ENCODE peak calls at places on chromosomes 3 and 15, in six cellular contexts. S, M, P, N, I and B are unnamed samples.

GRCh38 chr3:171810278-171811058 is at the start of gene PLD1:
- DNase-seq in I (peak), N (peak), S (peak), P (no peak), M (peak), B (peak)

GRCh38 chr15:81235781-81236507 is 39.3 kb downstream of the IL16 start:
- DNase-seq in M (no peak), S (no peak), I (no peak), P (peak), N (no peak), B (peak)

GRCh38 chr3:61768284-61769012 is 207.1 kb downstream of the PTPRG start:
- DNase-seq in I (no peak), S (no peak), P (peak), N (no peak), M (no peak), B (no peak)

GRCh38 chr3:160403796-160404510 is 4.5 kb downstream of the SMC4 start:
- DNase-seq in P (no peak), N (no peak), S (no peak), I (no peak), M (no peak), B (no peak)

GRCh38 chr3:98500019-98500418 is 2.5 kb downstream of the OR5K2 start:
- DNase-seq in P (no peak), M (no peak), N (no peak), I (no peak), S (no peak), B (no peak)

GRCh38 chr3:64214697-64215018 is 10.6 kb downstream of the PRICKLE2 start:
- DNase-seq in N (peak), M (no peak), S (no peak), P (no peak), I (no peak), B (no peak)

GRCh38 chr3:187456268-187456667 is 88.1 kb downstream of the RTP4 start:
- DNase-seq in P (peak), I (no peak), S (no peak), M (no peak), N (peak), B (no peak)

GRCh38 chr3:184789314-184789998 is 22.5 kb upstream of the VPS8 start:
- DNase-seq in I (no peak), P (no peak), M (no peak), S (no peak), N (peak), B (no peak)

GRCh38 chr3:142210144-142210543 is 15.2 kb downstream of the GK5 start:
- DNase-seq in P (no peak), S (no peak), M (no peak), N (no peak), I (no peak), B (no peak)

GRCh38 chr15:40470423-40471104 is at the start of gene CHST14:
- DNase-seq in M (peak), N (peak), P (no peak), S (peak), I (no peak), B (no peak)

GRCh38 chr15:55917881-55918296 is 75.5 kb downstream of the NEDD4 start:
- DNase-seq in M (no peak), P (peak), S (no peak), I (peak), N (peak), B (peak)

GRCh38 chr3:141444586-141445285 is 42.1 kb upstream of the RASA2 start:
- DNase-seq in I (no peak), P (peak), M (no peak), N (no peak), S (no peak), B (no peak)

GRCh38 chr15:70328137-70329115 is 230.7 kb upstream of the TLE3 start:
- DNase-seq in S (no peak), M (no peak), N (no peak), I (no peak), P (no peak), B (peak)

GRCh38 chr15:33234019-33234418 is 39.5 kb upstream of the FMN1 start:
- DNase-seq in P (no peak), M (no peak), N (no peak), S (peak), I (peak), B (peak)

GRCh38 chr15:63999177-63999576 is 47.1 kb downstream of the DAPK2 start:
- DNase-seq in S (no peak), I (no peak), M (no peak), P (no peak), N (no peak), B (no peak)

GRCh38 chr3:20307378-20307777 is 121.4 kb upstream of the SGO1 start:
- DNase-seq in P (no peak), I (no peak), N (no peak), M (no peak), S (no peak), B (no peak)

GRCh38 chr15:88274534-88275460 is 18.3 kb upstream of the NTRK3 start:
- DNase-seq in M (peak), I (peak), N (peak), S (peak), P (peak), B (peak)

GRCh38 chr3:53174346-53175250 is 13.6 kb downstream of the PRKCD start:
- DNase-seq in N (no peak), M (no peak), I (no peak), P (no peak), S (no peak), B (no peak)

GRCh38 chr3:87088984-87089841 is 98.3 kb upstream of the VGLL3 start:
- DNase-seq in S (peak), M (no peak), I (no peak), P (peak), N (peak), B (peak)

GRCh38 chr3:76043746-76044145 is 258.4 kb upstream of the ZNF717 start:
- DNase-seq in S (no peak), N (no peak), I (no peak), M (no peak), P (no peak), B (no peak)

GRCh38 chr15:73813071-73813470 is 59.9 kb upstream of the INSYN1 start:
- DNase-seq in N (no peak), P (no peak), S (no peak), I (no peak), M (no peak), B (no peak)

GRCh38 chr15:100601158-100601557 is 826 bp downstream of the LINS1 start:
- DNase-seq in N (no peak), P (no peak), M (peak), I (no peak), S (peak), B (no peak)

GRCh38 chr15:91966181-91966552 is 112.7 kb downstream of the SLCO3A1 start:
- DNase-seq in N (no peak), M (no peak), I (no peak), S (no peak), P (no peak), B (no peak)

GRCh38 chr3:135020181-135020580 is 225.1 kb downstream of the EPHB1 start:
- DNase-seq in S (no peak), P (no peak), I (no peak), M (no peak), N (no peak), B (peak)

GRCh38 chr3:16918683-16919025 is 33.9 kb downstream of the PLCL2 start:
- DNase-seq in M (no peak), S (no peak), I (no peak), P (no peak), N (no peak), B (no peak)

GRCh38 chr3:179037361-179037760 is 34.2 kb downstream of the ZMAT3 start:
- DNase-seq in N (no peak), S (no peak), I (no peak), P (peak), M (peak), B (peak)

GRCh38 chr3:28586325-28586724 is 237.7 kb upstream of the AZI2 start:
- DNase-seq in N (no peak), M (no peak), S (no peak), P (no peak), I (no peak), B (no peak)

GRCh38 chr15:63240136-63240535 is 37.3 kb upstream of the APH1B start:
- DNase-seq in N (no peak), M (no peak), I (no peak), P (no peak), S (no peak), B (no peak)

GRCh38 chr15:65869954-65870871 is 922 bp downstream of the RAB11A start:
- DNase-seq in N (peak), M (peak), P (no peak), I (no peak), S (peak), B (no peak)

GRCh38 chr3:128707935-128708494 is 18.0 kb upstream of the RAB7A start:
- DNase-seq in I (no peak), S (no peak), P (no peak), M (no peak), N (no peak), B (no peak)
- TF ChIP-seq CTCF in I (no peak), S (no peak), P (no peak), M (no peak), N (no peak), B (no peak)

GRCh38 chr3:149487598-149488197 is 13.2 kb downstream of the TM4SF4 start:
- DNase-seq in S (peak), N (peak), M (no peak), I (peak), P (no peak), B (no peak)

GRCh38 chr3:149486726-149487125 is 12.2 kb downstream of the TM4SF4 start:
- DNase-seq in P (no peak), I (no peak), N (no peak), M (no peak), S (no peak), B (no peak)

GRCh38 chr3:149490260-149490971 is 15.9 kb downstream of the TM4SF4 start:
- DNase-seq in S (no peak), M (no peak), P (no peak), I (no peak), N (no peak), B (no peak)

GRCh38 chr3:149493315-149494021 is 19.0 kb downstream of the TM4SF4 start:
- DNase-seq in M (no peak), N (no peak), S (no peak), P (no peak), I (no peak), B (no peak)

DNA sequence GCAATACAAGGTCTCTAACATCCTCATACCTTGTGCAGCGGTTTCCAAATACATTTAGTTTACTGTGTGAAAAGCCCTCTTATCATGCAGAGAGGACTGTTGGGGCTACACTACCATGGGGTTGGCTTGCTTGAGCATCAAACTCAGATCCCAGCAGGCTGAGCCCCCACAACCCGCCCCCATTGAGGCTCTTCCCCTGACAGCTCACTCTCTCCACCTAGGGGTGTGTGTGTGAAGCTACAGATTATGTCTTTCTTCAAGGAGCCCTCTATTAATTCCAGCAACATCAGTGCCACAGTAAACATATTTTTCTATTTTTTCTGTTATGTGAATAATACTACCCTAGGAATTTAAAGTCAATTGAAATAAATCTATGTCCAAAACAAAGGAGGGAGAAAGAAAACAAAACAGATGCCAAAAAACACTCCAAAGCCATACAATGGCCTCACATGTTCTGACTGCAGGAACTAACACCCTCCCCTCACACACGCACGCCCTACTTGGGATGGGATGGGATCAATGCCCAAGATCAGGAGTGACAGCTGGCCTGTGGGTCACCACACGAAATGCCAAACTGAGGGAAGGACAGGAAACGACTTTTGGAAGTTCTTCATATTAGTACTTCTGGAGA is 14.7 kb downstream of the TM4SF4 start:
- DNase-seq in I (peak), M (no peak), S (peak), P (no peak), N (no peak), B (no peak)
- TF ChIP-seq CTCF in I (peak), M (no peak), S (peak), P (peak), N (peak), B (peak)

DNA sequence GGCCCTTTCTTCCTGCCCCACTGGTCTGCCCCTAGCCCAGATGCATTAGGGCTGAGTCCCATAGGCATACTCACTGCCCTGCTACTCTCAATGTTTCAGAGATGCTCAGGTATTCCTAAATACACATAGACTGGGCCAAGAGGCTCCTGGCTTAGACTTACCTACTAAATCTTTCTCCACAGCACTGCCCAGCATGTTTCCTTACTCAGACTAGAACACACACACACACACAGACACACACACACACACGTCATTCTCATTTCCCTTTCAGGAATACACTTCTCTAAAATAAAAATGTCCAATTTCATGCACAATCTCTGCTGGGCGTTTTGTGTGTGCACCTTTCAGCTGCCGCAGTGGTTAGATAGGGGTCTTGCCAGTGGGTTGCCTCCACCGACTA is 175.7 kb downstream of the FAM43A start:
- DNase-seq in P (no peak), M (no peak), N (no peak), S (no peak), I (no peak), B (no peak)
- TF ChIP-seq CTCF in P (no peak), M (no peak), N (no peak), S (no peak), I (no peak), B (no peak)

DNA sequence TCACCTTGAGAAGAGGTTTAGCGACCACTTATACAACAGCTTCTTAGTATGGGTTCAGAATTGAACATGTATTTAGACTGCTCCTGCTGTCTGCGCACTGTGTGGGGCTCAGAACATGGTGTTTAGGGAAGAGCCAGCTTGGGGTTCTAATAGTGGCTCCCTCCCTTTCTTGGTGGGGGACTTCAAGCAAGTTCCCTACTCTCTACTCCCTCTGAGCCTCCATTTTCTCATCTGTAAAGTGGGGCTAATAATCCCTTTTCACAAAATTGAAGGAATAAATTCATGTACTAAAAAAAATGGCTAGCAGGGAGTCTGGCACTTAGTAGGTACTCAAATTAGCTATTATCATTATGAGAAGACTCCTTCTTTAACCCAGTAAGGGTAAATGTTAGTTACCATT is 97.5 kb upstream of the SPATA12 start:
- DNase-seq in I (no peak), S (no peak), N (no peak), P (no peak), M (no peak), B (no peak)
- TF ChIP-seq CTCF in I (no peak), S (no peak), N (no peak), P (no peak), M (no peak), B (no peak)